ENCODE peak calls at places on chromosomes 4 and X, in eight cellular contexts. C is germinal center; Z is stimulated activated naive B cell treated with anti-CD40 and anti-IgM and Interleukin-4, amounts not matched to agents 10 μg/mL and 1 μg/mL and 100 μg/mL, for 72 hours; R is stimulated activated CD8-positive, alpha-beta memory T cell treated with anti-CD3 and anti-CD28 coated beads, Interleukin-15, amount 100 ng/mL, for 24 hours; X is NCI-H1105 treated with DMSO at 0.1 percent for 48 hours; H is bronchial epithelial cell; N is activated T-cell treated with anti-CD3 and anti-CD28 coated beads for 1 hour; K is central memory CD4-positive, alpha-beta T cell. I is an unnamed sample.

GRCh38 chr4:99507762-99508161 is 3.1 kb upstream of the C4orf17 start:
- DNase-seq in C (no peak), Z (no peak), R (no peak), X (no peak), H (peak; percentile 78), N (no peak), K (peak; percentile 12), I (peak; percentile 53)

GRCh38 chrX:140664939-140665338 is 44.6 kb upstream of the LINC00632 start:
- DNase-seq in C (no peak), Z (no peak), R (no peak), X (no peak), H (peak; percentile 34), N (no peak), K (no peak), I (no peak)

GRCh38 chrX:43269201-43269600 is 386.9 kb upstream of the MAOA start:
- DNase-seq in C (no peak), Z (no peak), R (no peak), X (no peak), H (peak; percentile 50), N (no peak), K (no peak), I (peak; percentile 1)

GRCh38 chr4:130080872-130081451 is 985.0 kb downstream of the C4orf33 start:
- DNase-seq in C (no peak), Z (no peak), R (no peak), X (no peak), H (peak; percentile 13), N (no peak), K (no peak), I (peak; percentile 58)

GRCh38 chr4:8355864-8356565 is 84.5 kb downstream of the ACOX3 start:
- DNase-seq in C (no peak), Z (no peak), R (no peak), X (no peak), H (peak; percentile 64), N (no peak), K (no peak), I (peak; percentile 22)

GRCh38 chr4:52420330-52420729 is 238.8 kb downstream of the USP46 start:
- DNase-seq in C (no peak), Z (no peak), R (no peak), X (no peak), H (no peak), N (no peak), K (no peak), I (no peak)

GRCh38 chrX:20116087-20116574 is 576 bp downstream of the MAP7D2 start:
- DNase-seq in C (no peak), Z (no peak), R (no peak), X (no peak), H (no peak), N (no peak), K (no peak), I (no peak)

GRCh38 chr4:74524985-74525384 is 80.0 kb downstream of the AREG start:
- DNase-seq in C (no peak), Z (no peak), R (no peak), X (no peak), H (no peak), N (no peak), K (no peak), I (no peak)

GRCh38 chr4:87620491-87620890 is 12.2 kb downstream of the DSPP start:
- DNase-seq in C (no peak), Z (no peak), R (no peak), X (no peak), H (no peak), N (no peak), K (no peak), I (no peak)

GRCh38 chr4:2408401-2408958 is 10.0 kb downstream of the ZFYVE28 start:
- DNase-seq in C (no peak), Z (no peak), R (no peak), X (no peak), H (no peak), N (no peak), K (no peak), I (no peak)

GRCh38 chrX:48917139-48917980 is 1.5 kb downstream of the PIM2 start:
- DNase-seq in C (peak; percentile 86), Z (peak; percentile 88), R (peak; percentile 58), X (peak; percentile 87), H (peak; percentile 79), N (peak; percentile 77), K (peak; percentile 92), I (peak; percentile 64)

GRCh38 chrX:100615015-100615414 is 21.6 kb downstream of the TSPAN6 start:
- DNase-seq in C (peak; percentile 1), Z (peak; percentile 19), R (no peak), X (peak; percentile 12), H (peak; percentile 59), N (no peak), K (no peak), I (peak; percentile 51)

GRCh38 chrX:48466696-48467095 is 3.4 kb downstream of the SLC38A5 start:
- DNase-seq in C (peak; percentile 22), Z (no peak), R (no peak), X (no peak), H (no peak), N (no peak), K (no peak), I (no peak)

GRCh38 chr4:76697129-76697803 is 200.7 kb downstream of the SOWAHB start:
- DNase-seq in C (peak; percentile 20), Z (no peak), R (no peak), X (no peak), H (no peak), N (no peak), K (no peak), I (no peak)

GRCh38 chr4:156779774-156780173 is 191.8 kb downstream of the PDGFC start:
- DNase-seq in C (no peak), Z (no peak), R (no peak), X (no peak), H (peak; percentile 85), N (no peak), K (no peak), I (peak; percentile 81)

GRCh38 chr4:56348582-56348981 is 38.7 kb downstream of the AASDH start:
- DNase-seq in C (no peak), Z (no peak), R (no peak), X (no peak), H (no peak), N (no peak), K (no peak), I (no peak)

GRCh38 chrX:2627272-2627867 is 63.7 kb upstream of the CD99 start:
- DNase-seq in C (peak; percentile 47), Z (peak; percentile 24), R (no peak), X (no peak), H (peak; percentile 45), N (no peak), K (peak; percentile 20), I (no peak)

GRCh38 chr4:176236909-176237308 is 32.1 kb downstream of the ASB5 start:
- DNase-seq in C (no peak), Z (no peak), R (no peak), X (no peak), H (peak; percentile 51), N (no peak), K (no peak), I (no peak)

GRCh38 chr4:108114503-108114902 is 54.2 kb downstream of the LEF1 start:
- DNase-seq in C (no peak), Z (no peak), R (no peak), X (no peak), H (peak; percentile 35), N (no peak), K (no peak), I (no peak)

GRCh38 chr4:184745747-184746531 is 12.0 kb upstream of the CENPU start:
- DNase-seq in C (peak; percentile 81), Z (peak; percentile 35), R (peak; percentile 28), X (peak; percentile 11), H (peak; percentile 74), N (peak; percentile 64), K (peak; percentile 49), I (peak; percentile 63)

GRCh38 chrX:130247996-130248395 is 20.7 kb downstream of the ZNF280C start:
- DNase-seq in C (no peak), Z (no peak), R (no peak), X (no peak), H (no peak), N (no peak), K (no peak), I (no peak)

GRCh38 chr4:85696661-85697060 is 221.7 kb downstream of the ARHGAP24 start:
- DNase-seq in C (no peak), Z (no peak), R (no peak), X (no peak), H (no peak), N (no peak), K (no peak), I (no peak)

GRCh38 chr4:67030636-67031035 is 514.7 kb downstream of the CENPC start:
- DNase-seq in C (no peak), Z (no peak), R (no peak), X (no peak), H (peak; percentile 90), N (no peak), K (no peak), I (peak; percentile 65)

GRCh38 chr4:2333916-2334644 is 72.2 kb upstream of the MXD4 start:
- DNase-seq in C (no peak), Z (no peak), R (no peak), X (no peak), H (no peak), N (no peak), K (no peak), I (no peak)

GRCh38 chrX:135454816-135455215 is 33.1 kb downstream of the SMIM10L2A start:
- DNase-seq in C (no peak), Z (no peak), R (no peak), X (no peak), H (no peak), N (no peak), K (no peak), I (no peak)

GRCh38 chr4:98816816-98817215 is 112.1 kb downstream of the EIF4E start:
- DNase-seq in C (no peak), Z (no peak), R (no peak), X (no peak), H (no peak), N (no peak), K (no peak), I (no peak)

GRCh38 chr4:155799794-155800123 is 40.9 kb downstream of the GUCY1B1 start:
- DNase-seq in C (no peak), Z (no peak), R (no peak), X (no peak), H (no peak), N (no peak), K (no peak), I (no peak)

GRCh38 chr4:47720787-47721186 is 117.1 kb downstream of the CORIN start:
- DNase-seq in C (no peak), Z (no peak), R (no peak), X (no peak), H (no peak), N (no peak), K (no peak), I (no peak)

GRCh38 chr4:95248713-95249401 is 299.9 kb downstream of the UNC5C start:
- DNase-seq in C (no peak), Z (no peak), R (no peak), X (no peak), H (peak; percentile 41), N (no peak), K (no peak), I (no peak)

GRCh38 chr4:10121568-10122097 is 5.0 kb upstream of the WDR1 start:
- DNase-seq in C (no peak), Z (no peak), R (no peak), X (no peak), H (no peak), N (no peak), K (no peak), I (no peak)

GRCh38 chr4:17690898-17691297 is 76.5 kb downstream of the MED28 start:
- DNase-seq in C (no peak), Z (no peak), R (no peak), X (no peak), H (peak; percentile 33), N (no peak), K (no peak), I (peak; percentile 48)

GRCh38 chr4:105059337-105059736 is 87.3 kb upstream of the TET2 start:
- DNase-seq in C (peak; percentile 6), Z (peak; percentile 45), R (no peak), X (no peak), H (peak; percentile 62), N (no peak), K (no peak), I (no peak)

GRCh38 chr4:26163425-26164362 is 157.1 kb upstream of the RBPJ start:
- DNase-seq in C (no peak), Z (no peak), R (no peak), X (no peak), H (no peak), N (no peak), K (no peak), I (no peak)

GRCh38 chrX:43644124-43644701 is 11.9 kb upstream of the MAOA start:
- DNase-seq in C (no peak), Z (no peak), R (no peak), X (no peak), H (peak; percentile 88), N (no peak), K (no peak), I (peak; percentile 69)

I was measured in foreskin keratinocyte.